ENCODE peak calls at places on chromosomes 1 and 21, in five cellular contexts. L is activated T-helper 1 cell treated with anti-CD3 and anti-CD28 coated beads, Interleukin-12 subunit alpha, Interleukin-12 subunit beta, Interleukin-2, Interleukin-4 antibody, amounts not matched to agents 30 ng/mL and 10 ng/mL and 1 ng/mL, durations not matched to agents 14 hours and 24 hours and 36 hours; S is astrocyte; R is mesendoderm; H is NCI-H1105 treated with DMSO at 0.1 percent for 48 hours. X is an unnamed sample.

GRCh38 chr1:47479664-47480063 is 41.8 kb downstream of the FOXD2 start:
- DNase-seq in L (no peak), S (no peak), H (no peak), R (no peak), X (no peak)

GRCh38 chr1:153946622-153947246 is at the start of gene DENND4B:
- DNase-seq in H (peak), L (peak), S (peak), R (peak), X (peak)

GRCh38 chr1:172417552-172417951 is 2.9 kb upstream of the C1orf105 start:
- DNase-seq in S (no peak), L (no peak), H (no peak), R (peak), X (no peak)

GRCh38 chr1:41614818-41615217 is 130.3 kb upstream of the EDN2 start:
- DNase-seq in S (no peak), R (no peak), H (no peak), L (no peak), X (no peak)

GRCh38 chr1:64581786-64582185 is 111.9 kb downstream of the CACHD1 start:
- DNase-seq in L (no peak), R (no peak), S (peak), H (no peak), X (no peak)

GRCh38 chr1:226632169-226632884 is 83.8 kb downstream of the STUM start:
- DNase-seq in L (no peak), S (no peak), R (no peak), H (no peak), X (no peak)

GRCh38 chr1:3924871-3925655 is 25.0 kb upstream of the C1orf174 start:
- DNase-seq in L (no peak), R (no peak), S (no peak), H (no peak), X (peak)

GRCh38 chr1:183306317-183307042 is 111.7 kb downstream of the NMNAT2 start:
- DNase-seq in H (no peak), R (peak), S (no peak), L (no peak), X (no peak)

GRCh38 chr1:94648225-94649007 is 106.9 kb upstream of the F3 start:
- DNase-seq in S (peak), L (no peak), H (no peak), R (no peak), X (peak)

GRCh38 chr1:10431065-10431730 is 965 bp downstream of the CENPS start:
- DNase-seq in R (peak), H (peak), L (no peak), S (peak), X (no peak)

GRCh38 chr1:54945393-54945936 is 35.0 kb upstream of the TMEM61 start:
- DNase-seq in S (no peak), L (no peak), R (no peak), H (no peak), X (no peak)

GRCh38 chr1:59062743-59063142 is 234.2 kb upstream of the FGGY start:
- DNase-seq in H (no peak), L (no peak), R (peak), S (peak), X (peak)

GRCh38 chr21:46411236-46411635 is 47.5 kb upstream of the DIP2A start:
- DNase-seq in R (no peak), L (no peak), H (no peak), S (no peak), X (no peak)

GRCh38 chr1:113178522-113178921 is 105.5 kb downstream of the LRIG2 start:
- DNase-seq in R (no peak), H (no peak), S (peak), L (no peak), X (no peak)

GRCh38 chr1:219938706-219939105 is 10.3 kb upstream of the SLC30A10 start:
- DNase-seq in S (peak), R (no peak), H (no peak), L (no peak), X (peak)

GRCh38 chr1:159896086-159896930 is 3.7 kb downstream of the CFAP45 start:
- DNase-seq in L (no peak), H (no peak), R (no peak), S (no peak), X (no peak)

GRCh38 chr1:171422489-171422888 is 62.8 kb upstream of the PRRC2C start:
- DNase-seq in R (peak), H (no peak), L (no peak), S (peak), X (peak)

GRCh38 chr1:182674346-182675246 is 9.8 kb downstream of the RGS8 start:
- DNase-seq in L (no peak), R (peak), S (peak), H (no peak), X (no peak)

GRCh38 chr1:52836035-52836434 is 6.5 kb upstream of the ZYG11A start:
- DNase-seq in L (no peak), S (no peak), R (no peak), H (no peak), X (no peak)

GRCh38 chr1:118160825-118161224 is 24.2 kb downstream of the SPAG17 start:
- DNase-seq in R (no peak), L (no peak), H (no peak), S (no peak), X (no peak)

GRCh38 chr21:32940079-32941014 is 85.4 kb upstream of the OLIG2 start:
- DNase-seq in S (peak), L (no peak), H (peak), R (peak), X (peak)

GRCh38 chr1:65495137-65495536 is 74.7 kb downstream of the LEPR start:
- DNase-seq in R (no peak), H (no peak), L (no peak), S (no peak), X (no peak)

GRCh38 chr1:109395602-109396512 is 1.9 kb downstream of the SORT1 start:
- DNase-seq in L (no peak), H (no peak), R (peak), S (peak), X (peak)

GRCh38 chr1:108722292-108722691 is 9.6 kb downstream of the FNDC7 start:
- DNase-seq in S (no peak), H (no peak), L (no peak), R (no peak), X (peak)

GRCh38 chr1:220296941-220297460 is 24.7 kb upstream of the RAB3GAP2 start:
- DNase-seq in L (no peak), R (no peak), H (no peak), S (peak), X (peak)

GRCh38 chr21:32757804-32758203 is 13.8 kb downstream of the PAXBP1 start:
- DNase-seq in R (peak), L (no peak), S (no peak), H (no peak), X (no peak)

GRCh38 chr1:168879906-168880734 is 151.1 kb upstream of the DPT start:
- DNase-seq in R (no peak), H (no peak), S (no peak), L (no peak), X (no peak)

GRCh38 chr1:237574536-237574935 is 316.2 kb downstream of the ZP4 start:
- DNase-seq in H (no peak), R (no peak), S (no peak), L (no peak), X (no peak)

X was measured in IMR-90.